ENCODE peak calls at places on chromosomes 6 and 20, in six cellular contexts. One of them, this sample, is unnamed.

GRCh38 chr20:7137395-7138151 is 370.1 kb downstream of the BMP2 start:
- DNase-seq in cardiac fibroblast: no peak
- DNase-seq in glutamatergic neuron: no peak
- DNase-seq in stomach: no peak
- DNase-seq in neural progenitor cell: no peak
- DNase-seq in HCT116: no peak
- DNase-seq in this sample: no peak

GRCh38 chr20:43949741-43950618 is 35.3 kb downstream of the TOX2 start:
- DNase-seq in cardiac fibroblast: no peak
- DNase-seq in glutamatergic neuron: no peak
- DNase-seq in stomach: peak
- DNase-seq in neural progenitor cell: no peak
- DNase-seq in HCT116: no peak
- DNase-seq in this sample: no peak

GRCh38 chr6:105402090-105402980 is 547 bp downstream of the PREP start:
- DNase-seq in cardiac fibroblast: peak
- DNase-seq in glutamatergic neuron: no peak
- DNase-seq in stomach: peak
- DNase-seq in neural progenitor cell: peak
- DNase-seq in HCT116: no peak
- DNase-seq in this sample: no peak

GRCh38 chr6:23180504-23181293 is 611.3 kb downstream of the HDGFL1 start:
- DNase-seq in cardiac fibroblast: peak
- DNase-seq in glutamatergic neuron: peak
- DNase-seq in stomach: peak
- DNase-seq in neural progenitor cell: peak
- DNase-seq in HCT116: no peak
- DNase-seq in this sample: peak

GRCh38 chr6:147467891-147468290 is 40.6 kb upstream of the SAMD5 start:
- DNase-seq in cardiac fibroblast: no peak
- DNase-seq in glutamatergic neuron: no peak
- DNase-seq in stomach: no peak
- DNase-seq in neural progenitor cell: no peak
- DNase-seq in HCT116: no peak
- DNase-seq in this sample: no peak

GRCh38 chr6:139751179-139751578 is 376.7 kb upstream of the CITED2 start:
- DNase-seq in cardiac fibroblast: no peak
- DNase-seq in glutamatergic neuron: no peak
- DNase-seq in stomach: no peak
- DNase-seq in neural progenitor cell: no peak
- DNase-seq in HCT116: no peak
- DNase-seq in this sample: no peak

GRCh38 chr20:62805711-62806382 is 1.2 kb downstream of the OGFR start:
- DNase-seq in cardiac fibroblast: no peak
- DNase-seq in glutamatergic neuron: peak
- DNase-seq in stomach: no peak
- DNase-seq in neural progenitor cell: peak
- DNase-seq in HCT116: no peak
- DNase-seq in this sample: peak

GRCh38 chr6:12636336-12636735 is 80.2 kb upstream of the PHACTR1 start:
- DNase-seq in cardiac fibroblast: no peak
- DNase-seq in glutamatergic neuron: no peak
- DNase-seq in stomach: no peak
- DNase-seq in neural progenitor cell: no peak
- DNase-seq in HCT116: no peak
- DNase-seq in this sample: no peak

GRCh38 chr6:16548121-16548520 is 213.1 kb downstream of the ATXN1 start:
- DNase-seq in cardiac fibroblast: peak
- DNase-seq in glutamatergic neuron: no peak
- DNase-seq in stomach: no peak
- DNase-seq in neural progenitor cell: no peak
- DNase-seq in HCT116: no peak
- DNase-seq in this sample: no peak

GRCh38 chr20:50689864-50690263 is 1.5 kb downstream of the RIPOR3 start:
- DNase-seq in cardiac fibroblast: peak
- DNase-seq in glutamatergic neuron: no peak
- DNase-seq in stomach: peak
- DNase-seq in neural progenitor cell: no peak
- DNase-seq in HCT116: no peak
- DNase-seq in this sample: no peak

GRCh38 chr20:51481311-51481997 is 61.1 kb downstream of the NFATC2 start:
- DNase-seq in cardiac fibroblast: no peak
- DNase-seq in glutamatergic neuron: no peak
- DNase-seq in stomach: no peak
- DNase-seq in neural progenitor cell: no peak
- DNase-seq in HCT116: no peak
- DNase-seq in this sample: no peak

GRCh38 chr6:152771061-152771687 is 20.6 kb downstream of the VIP start:
- DNase-seq in cardiac fibroblast: no peak
- DNase-seq in glutamatergic neuron: no peak
- DNase-seq in stomach: no peak
- DNase-seq in neural progenitor cell: no peak
- DNase-seq in HCT116: no peak
- DNase-seq in this sample: no peak

GRCh38 chr20:51091564-51092195 is 68.8 kb upstream of the KCNG1 start:
- DNase-seq in cardiac fibroblast: no peak
- DNase-seq in glutamatergic neuron: no peak
- DNase-seq in stomach: no peak
- DNase-seq in neural progenitor cell: peak
- DNase-seq in HCT116: no peak
- DNase-seq in this sample: no peak

GRCh38 chr6:161011509-161012480 is 20.2 kb downstream of the MAP3K4 start:
- DNase-seq in cardiac fibroblast: peak
- DNase-seq in glutamatergic neuron: no peak
- DNase-seq in stomach: no peak
- DNase-seq in neural progenitor cell: peak
- DNase-seq in HCT116: no peak
- DNase-seq in this sample: no peak

GRCh38 chr20:49275634-49276033 is 2.2 kb downstream of the ZNFX1 start:
- DNase-seq in cardiac fibroblast: no peak
- DNase-seq in glutamatergic neuron: no peak
- DNase-seq in stomach: no peak
- DNase-seq in neural progenitor cell: no peak
- DNase-seq in HCT116: no peak
- DNase-seq in this sample: no peak

GRCh38 chr6:155152211-155153076 is 111.4 kb upstream of the CLDN20 start:
- DNase-seq in cardiac fibroblast: no peak
- DNase-seq in glutamatergic neuron: peak
- DNase-seq in stomach: no peak
- DNase-seq in neural progenitor cell: peak
- DNase-seq in HCT116: no peak
- DNase-seq in this sample: no peak
- TF ChIP-seq CTCF in cardiac fibroblast: peak
- TF ChIP-seq CTCF in glutamatergic neuron: no peak
- TF ChIP-seq CTCF in stomach: no peak
- TF ChIP-seq CTCF in neural progenitor cell: peak
- TF ChIP-seq CTCF in HCT116: peak
- TF ChIP-seq CTCF in this sample: peak

DNA sequence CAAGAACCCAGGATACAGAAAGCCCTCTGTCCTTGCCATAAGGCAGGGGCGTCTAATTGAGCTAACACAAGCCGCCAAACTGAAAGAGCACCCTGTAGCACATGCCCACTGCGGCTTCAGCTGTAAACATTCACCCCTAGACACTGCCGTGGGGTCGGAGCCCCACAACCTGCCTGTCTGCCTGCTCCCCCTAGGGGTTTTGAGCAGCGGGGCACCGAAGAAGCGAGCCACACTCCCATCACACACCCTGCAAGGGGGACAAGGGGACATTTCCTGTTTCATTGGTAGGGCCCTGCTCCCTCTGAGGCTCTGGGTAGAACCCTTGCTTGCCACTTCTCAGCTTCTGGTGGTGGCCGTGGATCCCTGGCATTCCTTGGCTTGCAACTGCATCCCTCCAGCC is 45.2 kb upstream of the BCLAF1 start:
- DNase-seq in cardiac fibroblast: no peak
- DNase-seq in glutamatergic neuron: peak
- DNase-seq in stomach: no peak
- DNase-seq in neural progenitor cell: peak
- DNase-seq in HCT116: no peak
- DNase-seq in this sample: no peak
- TF ChIP-seq CTCF in cardiac fibroblast: no peak
- TF ChIP-seq CTCF in glutamatergic neuron: peak
- TF ChIP-seq CTCF in stomach: no peak
- TF ChIP-seq CTCF in neural progenitor cell: peak
- TF ChIP-seq CTCF in HCT116: no peak
- TF ChIP-seq CTCF in this sample: peak

GRCh38 chr6:167679137-167679736 is 147.5 kb upstream of the AFDN start:
- DNase-seq in cardiac fibroblast: no peak
- DNase-seq in glutamatergic neuron: no peak
- DNase-seq in stomach: no peak
- DNase-seq in neural progenitor cell: peak
- DNase-seq in HCT116: no peak
- DNase-seq in this sample: no peak
- TF ChIP-seq CTCF in cardiac fibroblast: no peak
- TF ChIP-seq CTCF in glutamatergic neuron: no peak
- TF ChIP-seq CTCF in stomach: no peak
- TF ChIP-seq CTCF in neural progenitor cell: no peak
- TF ChIP-seq CTCF in HCT116: no peak
- TF ChIP-seq CTCF in this sample: no peak

GRCh38 chr6:87706187-87706966 is 4.3 kb upstream of the AKIRIN2 start:
- DNase-seq in cardiac fibroblast: peak
- DNase-seq in glutamatergic neuron: no peak
- DNase-seq in stomach: no peak
- DNase-seq in neural progenitor cell: no peak
- DNase-seq in HCT116: no peak
- DNase-seq in this sample: no peak
- TF ChIP-seq CTCF in cardiac fibroblast: no peak
- TF ChIP-seq CTCF in glutamatergic neuron: no peak
- TF ChIP-seq CTCF in stomach: no peak
- TF ChIP-seq CTCF in neural progenitor cell: no peak
- TF ChIP-seq CTCF in HCT116: no peak
- TF ChIP-seq CTCF in this sample: no peak

DNA sequence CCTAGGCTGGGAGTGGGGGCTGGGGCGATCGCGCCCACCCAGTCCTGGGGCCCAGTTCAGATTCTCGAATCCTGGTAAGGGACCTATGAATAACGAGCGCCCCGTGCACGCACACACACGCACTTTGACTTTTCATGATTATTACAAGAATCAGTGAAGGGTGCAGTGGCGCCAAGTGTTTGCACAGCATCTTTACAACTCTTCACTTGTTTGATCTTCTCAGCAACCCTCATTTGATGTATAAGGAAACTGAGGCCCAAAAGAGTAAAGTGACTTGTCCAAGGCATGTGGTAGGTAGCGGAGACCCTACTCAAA is 863 bp upstream of the LRFN2 start:
- DNase-seq in cardiac fibroblast: no peak
- DNase-seq in glutamatergic neuron: no peak
- DNase-seq in stomach: no peak
- DNase-seq in neural progenitor cell: no peak
- DNase-seq in HCT116: no peak
- DNase-seq in this sample: no peak
- TF ChIP-seq CTCF in cardiac fibroblast: no peak
- TF ChIP-seq CTCF in glutamatergic neuron: peak
- TF ChIP-seq CTCF in stomach: no peak
- TF ChIP-seq CTCF in neural progenitor cell: no peak
- TF ChIP-seq CTCF in HCT116: peak
- TF ChIP-seq CTCF in this sample: no peak

This sample was measured in neural crest cell.